ENCODE peak calls at places on chromosomes 11 and 22, in five cellular contexts. S is omental fat pad, T is LHCN-M2, P is WTC11, J is dorsolateral prefrontal cortex. B is an unnamed sample.

GRCh38 chr11:70029831-70030811 is 48.0 kb upstream of the ANO1 start:
- DNase-seq in S (no peak), T (no peak), P (no peak), J (no peak), B (no peak)

GRCh38 chr11:81725691-81726090 is 1008.0 kb downstream of the FAM181B start:
- DNase-seq in S (no peak), T (no peak), P (no peak), J (no peak), B (no peak)

GRCh38 chr11:114621072-114621471 is 25.5 kb upstream of the NXPE4 start:
- DNase-seq in S (no peak), T (no peak), P (no peak), J (no peak), B (no peak)

GRCh38 chr11:133821776-133822175 is 23.5 kb downstream of the SPATA19 start:
- DNase-seq in S (no peak), T (no peak), P (peak; percentile 83), J (peak; percentile 85), B (no peak)

GRCh38 chr22:40594924-40595323 is 41.6 kb downstream of the MRTFA start:
- DNase-seq in S (no peak), T (no peak), P (no peak), J (no peak), B (no peak)

GRCh38 chr11:121711900-121712424 is 259.2 kb upstream of the SORL1-AS1 start:
- DNase-seq in S (no peak), T (peak; percentile 20), P (no peak), J (no peak), B (no peak)

GRCh38 chr11:2375341-2375853 is 1.7 kb upstream of the CD81 start:
- DNase-seq in S (no peak), T (no peak), P (no peak), J (no peak), B (no peak)

GRCh38 chr11:124798991-124799383 is 1.2 kb downstream of the MSANTD2 start:
- DNase-seq in S (no peak), T (peak; percentile 63), P (no peak), J (no peak), B (no peak)

GRCh38 chr11:77467233-77467632 is 6.7 kb downstream of the PAK1 start:
- DNase-seq in S (no peak), T (peak; percentile 51), P (no peak), J (no peak), B (no peak)

GRCh38 chr22:23538502-23538860 is 41.6 kb downstream of the IGLL1 start:
- DNase-seq in S (no peak), T (no peak), P (no peak), J (no peak), B (no peak)

GRCh38 chr22:32044477-32044876 is 1.4 kb downstream of the SLC5A1 start:
- DNase-seq in S (no peak), T (no peak), P (no peak), J (no peak), B (no peak)

GRCh38 chr11:75539459-75540022 is 13.8 kb upstream of the GDPD5 start:
- DNase-seq in S (no peak), T (no peak), P (no peak), J (no peak), B (no peak)

GRCh38 chr11:76642341-76642740 is 28.2 kb downstream of the LRRC32 start:
- DNase-seq in S (no peak), T (no peak), P (no peak), J (no peak), B (no peak)

GRCh38 chr11:46490576-46491100 is 99.1 kb upstream of the CHRM4 start:
- DNase-seq in S (no peak), T (peak; percentile 63), P (no peak), J (no peak), B (no peak)

GRCh38 chr11:110069158-110069737 is 23.9 kb upstream of the ZC3H12C start:
- DNase-seq in S (no peak), T (peak; percentile 91), P (no peak), J (no peak), B (no peak)

B was measured in substantia nigra.